ENCODE peak calls at places on chromosomes 2 and 18, in nine cellular contexts. U is K562, T is A549, G is tibial nerve, B is adrenal gland, X is H1, K is body of pancreas, I is suprapubic skin, R is transverse colon. M is an unnamed sample. For H3K4me1, the result is how much of the 10 kb centered on the place peaks cover.

GRCh38 chr2:146108993-146109392 is 1589.1 kb upstream of the ZEB2 start:
- DNase-seq in G (no peak), K (no peak), R (no peak), X (no peak), T (no peak), B (no peak), U (no peak), I (no peak), M (no peak)

GRCh38 chr2:221088506-221088905 is 483.6 kb downstream of the EPHA4 start:
- DNase-seq in G (no peak), X (no peak), R (no peak), U (no peak), I (no peak), B (no peak), K (no peak), T (no peak), M (no peak)

GRCh38 chr2:191516260-191516659 is 161.7 kb upstream of the NABP1 start:
- DNase-seq in R (no peak), T (no peak), I (no peak), U (no peak), X (no peak), K (no peak), B (no peak), G (no peak), M (no peak)

GRCh38 chr18:44680271-44681038 is at the start of gene SETBP1:
- DNase-seq in I (peak), R (peak), G (peak), X (no peak), T (peak), K (peak), B (peak), U (no peak), M (peak)

GRCh38 chr2:191386938-191387536 is 141.8 kb downstream of the MYO1B start:
- DNase-seq in X (no peak), U (no peak), B (no peak), T (no peak), K (no peak), R (no peak), I (no peak), G (no peak), M (no peak)

GRCh38 chr2:111202266-111203040 is 81.7 kb downstream of the BCL2L11 start:
- DNase-seq in T (no peak), B (no peak), K (no peak), I (no peak), U (no peak), R (no peak), X (no peak), G (no peak), M (no peak)

GRCh38 chr2:148259674-148260073 is 238.8 kb downstream of the MBD5 start:
- DNase-seq in K (no peak), U (no peak), R (no peak), B (no peak), I (no peak), T (no peak), X (no peak), G (no peak), M (no peak)

GRCh38 chr2:19256239-19256638 is 102.2 kb downstream of the OSR1 start:
- DNase-seq in G (no peak), T (no peak), X (no peak), I (no peak), U (no peak), R (no peak), B (no peak), K (no peak), M (no peak)

GRCh38 chr2:184543832-184544231 is 54.5 kb upstream of the ZNF804A start:
- DNase-seq in R (no peak), I (no peak), K (no peak), T (no peak), U (no peak), G (no peak), B (no peak), X (no peak), M (no peak)

GRCh38 chr2:79530443-79530842 is 17.6 kb downstream of the CTNNA2 start:
- DNase-seq in X (no peak), T (no peak), I (no peak), R (no peak), U (no peak), B (no peak), K (no peak), G (no peak), M (no peak)

GRCh38 chr2:219688560-219689445 is 61.4 kb downstream of the SLC4A3 start:
- DNase-seq in K (no peak), U (no peak), R (no peak), B (no peak), I (no peak), G (no peak), T (no peak), X (no peak), M (peak)

GRCh38 chr18:51051105-51051712 is 21.2 kb downstream of the SMAD4 start:
- DNase-seq in R (no peak), B (no peak), I (no peak), X (no peak), U (peak), G (no peak), K (no peak), T (peak), M (no peak)

GRCh38 chr2:62185828-62186483 is 10.0 kb upstream of the B3GNT2 start:
- DNase-seq in X (no peak), I (no peak), K (no peak), U (no peak), G (no peak), T (no peak), B (no peak), R (no peak), M (no peak)

GRCh38 chr2:41910126-41910525 is 137.7 kb upstream of the PKDCC start:
- DNase-seq in B (no peak), T (no peak), R (no peak), X (no peak), U (no peak), I (no peak), G (no peak), K (no peak), M (no peak)

GRCh38 chr2:101116841-101117552 is 34.2 kb downstream of the TBC1D8 start:
- DNase-seq in U (no peak), I (no peak), B (no peak), R (no peak), K (no peak), G (no peak), X (no peak), T (no peak), M (no peak)

GRCh38 chr2:20129320-20130274 is 78.2 kb upstream of the LAPTM4A start:
- DNase-seq in R (peak), G (no peak), X (no peak), I (no peak), U (no peak), B (no peak), K (peak), T (no peak), M (no peak)

GRCh38 chr2:56240210-56240609 is 56.4 kb downstream of the CCDC85A start:
- DNase-seq in B (no peak), U (no peak), T (no peak), G (no peak), R (no peak), K (no peak), I (no peak), X (no peak), M (no peak)

GRCh38 chr2:226835420-226835795 is 446 bp upstream of the RHBDD1 start:
- DNase-seq in U (peak), K (no peak), R (no peak), B (no peak), I (peak), G (peak), X (no peak), T (peak), M (no peak)

GRCh38 chr2:9310390-9310789 is 103.8 kb downstream of the ASAP2 start:
- DNase-seq in R (peak), K (no peak), X (no peak), T (peak), B (peak), G (peak), U (peak), I (no peak), M (peak)

GRCh38 chr18:61292280-61292679 is 41.0 kb upstream of the CDH20 start:
- DNase-seq in K (no peak), G (no peak), T (no peak), R (no peak), I (no peak), B (no peak), X (no peak), U (no peak), M (no peak)
- TF ChIP-seq POLR2A in K (no peak), G (no peak), T (no peak), R (no peak), I (no peak), B (no peak), X (no peak), U (no peak), M (no peak)

DNA sequence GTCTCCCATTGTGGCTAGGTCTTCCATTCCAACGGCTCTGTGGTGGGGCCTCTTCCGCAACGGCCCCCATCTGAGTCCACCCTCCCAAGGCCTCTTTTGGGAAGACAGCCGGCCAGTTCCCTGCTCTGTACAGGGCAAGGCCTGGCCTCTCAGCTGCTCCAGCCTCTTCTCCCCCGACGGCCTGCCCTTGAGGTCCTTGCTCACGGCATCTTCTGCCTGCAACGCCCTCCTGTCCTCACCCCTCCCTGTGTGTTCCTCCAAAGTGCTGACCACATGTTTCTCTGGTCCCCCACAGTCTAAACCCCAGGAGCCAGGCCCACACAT is 16.0 kb downstream of the HS6ST1 start:
- DNase-seq in U (no peak), I (no peak), R (no peak), B (no peak), G (no peak), T (no peak), X (no peak), K (no peak), M (peak)
- H3K27ac ChIP-seq in U (no peak), I (no peak), R (peak), B (peak), G (peak), T (no peak), X (no peak), K (no peak), M (no peak)

GRCh38 chr18:13264091-13264777 is 45.7 kb downstream of the LDLRAD4 start:
- DNase-seq in X (no peak), G (no peak), T (no peak), K (no peak), R (no peak), B (no peak), U (no peak), I (no peak), M (peak)
- H3K4me1 ChIP-seq in X (under half), G (under half), T (under half), K (under half), R (under half), B (under half), U (under half), I (half or more), M (half or more)

GRCh38 chr2:152335016-152335850 is at the start of gene FMNL2:
- DNase-seq in K (peak), G (peak), T (peak), R (peak), U (peak), B (peak), X (peak), I (peak), M (peak)
- TF ChIP-seq POLR2A in K (peak), G (peak), T (peak), R (peak), U (no peak), B (peak), X (peak), I (no peak), M (peak)

GRCh38 chr18:12839057-12839525 is 44.9 kb downstream of the PTPN2 start:
- DNase-seq in I (no peak), T (no peak), K (no peak), U (no peak), X (no peak), G (no peak), B (no peak), R (no peak), M (no peak)
- H3K27ac ChIP-seq in I (peak), T (peak), K (peak), U (peak), X (no peak), G (no peak), B (peak), R (peak), M (no peak)

DNA sequence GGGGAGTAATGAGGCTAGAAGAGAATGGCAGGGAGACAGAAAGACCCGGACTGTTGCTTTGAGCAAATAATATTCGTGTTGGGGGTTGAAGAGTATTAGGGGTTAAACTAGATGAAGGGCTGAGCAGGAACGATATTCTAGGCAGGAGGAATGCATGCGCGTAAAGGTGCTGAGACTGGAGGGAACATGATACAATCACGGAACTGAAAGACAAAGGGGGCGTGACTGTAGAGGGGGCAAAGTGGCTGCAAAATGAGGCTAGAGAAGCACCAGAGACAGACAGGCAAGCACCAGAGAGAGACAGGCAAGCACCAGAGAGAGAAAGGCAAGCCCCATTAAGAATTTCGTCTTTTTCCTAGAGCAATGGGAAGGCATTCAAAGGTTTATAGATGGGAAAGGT is 148.1 kb upstream of the DLX2 start:
- DNase-seq in I (no peak), K (no peak), B (no peak), X (no peak), T (no peak), R (no peak), G (no peak), U (no peak), M (no peak)
- H3K4me1 ChIP-seq in I (under half), K (under half), B (under half), X (under half), T (under half), R (under half), G (under half), U (under half), M (under half)

GRCh38 chr2:113167115-113167932 is 6.4 kb upstream of the PSD4 start:
- DNase-seq in I (no peak), K (peak), R (peak), X (no peak), B (peak), T (no peak), G (no peak), U (no peak), M (no peak)
- TF ChIP-seq POLR2A in I (no peak), K (peak), R (peak), X (no peak), B (peak), T (no peak), G (no peak), U (no peak), M (no peak)

GRCh38 chr18:10332452-10332851 is 122.0 kb upstream of the APCDD1 start:
- DNase-seq in T (no peak), X (no peak), R (no peak), G (no peak), K (no peak), I (no peak), B (no peak), U (no peak), M (no peak)
- H3K27ac ChIP-seq in T (no peak), X (no peak), R (no peak), G (no peak), K (no peak), I (no peak), B (no peak), U (no peak), M (no peak)

GRCh38 chr18:58884694-58885093 is 20.0 kb downstream of the ZNF532 start:
- DNase-seq in R (no peak), T (no peak), X (no peak), B (no peak), I (no peak), U (no peak), K (no peak), G (no peak), M (no peak)

GRCh38 chr18:58882039-58882438 is 17.4 kb downstream of the ZNF532 start:
- DNase-seq in K (no peak), T (no peak), R (no peak), B (no peak), X (no peak), G (no peak), I (no peak), U (no peak), M (no peak)

GRCh38 chr18:58881469-58881868 is 16.8 kb downstream of the ZNF532 start:
- DNase-seq in U (no peak), G (no peak), K (no peak), I (no peak), X (no peak), T (no peak), R (no peak), B (no peak), M (no peak)

GRCh38 chr18:58878640-58879039 is 14.0 kb downstream of the ZNF532 start:
- DNase-seq in I (no peak), T (no peak), B (no peak), G (no peak), U (no peak), X (no peak), K (no peak), R (no peak), M (no peak)

DNA sequence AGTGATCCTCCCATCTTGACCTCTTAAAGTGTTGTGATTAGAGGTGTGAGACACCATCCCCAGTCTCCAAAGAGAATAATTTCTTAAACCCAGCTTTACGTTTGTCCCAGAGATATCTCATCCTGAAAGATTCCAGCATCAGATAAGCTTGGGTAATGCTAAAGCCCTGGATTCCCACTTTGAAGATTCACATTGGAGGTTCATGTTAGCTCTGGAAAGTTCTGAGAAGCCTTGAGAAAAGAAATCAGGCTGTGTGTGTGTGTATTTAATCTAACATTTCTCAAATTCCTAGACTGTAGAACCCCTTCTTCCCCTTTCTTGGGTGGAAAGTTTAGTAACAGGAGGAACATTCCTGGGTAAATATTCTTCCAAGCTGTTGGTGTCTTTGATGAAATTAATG is 18.0 kb downstream of the ZNF532 start:
- DNase-seq in K (no peak), B (no peak), X (no peak), R (no peak), T (no peak), U (no peak), I (no peak), G (no peak), M (no peak)
- H3K4me1 ChIP-seq in K (under half), B (under half), X (under half), R (under half), T (under half), U (under half), I (under half), G (under half), M (under half)

M was measured in heart left ventricle.